ENCODE peak calls at places on chromosomes 1 and 21, in eight cellular contexts. C is NCI-H510A treated with DMSO at 0.1 percent for 48 hours; J is activated T-helper 1 cell treated with anti-CD3 and anti-CD28 coated beads, Interleukin-2, amount 50 U/mL, for 16 hours; P is T-helper 9 cell; U is PC-3; Y is NAMALWA; L is choroid plexus epithelial cell; H is neural crest cell. I is an unnamed sample.

GRCh38 chr1:221887091-221887746 is 145.3 kb upstream of the DUSP10 start:
- DNase-seq in P (no peak), U (peak), J (no peak), Y (no peak), H (no peak), L (peak), C (no peak), I (peak)

GRCh38 chr1:152049291-152050073 is 12.7 kb upstream of the S100A11 start:
- DNase-seq in J (no peak), L (peak), P (no peak), C (no peak), Y (no peak), H (no peak), U (peak), I (no peak)

GRCh38 chr1:241702436-241702835 is 50.4 kb downstream of the WDR64 start:
- DNase-seq in H (no peak), C (no peak), U (peak), P (no peak), J (no peak), L (peak), Y (no peak), I (no peak)

GRCh38 chr1:30511563-30512252 is 211.7 kb downstream of the MATN1 start:
- DNase-seq in H (no peak), P (no peak), C (no peak), J (no peak), U (peak), Y (no peak), L (peak), I (no peak)

GRCh38 chr1:63317007-63317813 is 5.2 kb upstream of the FOXD3 start:
- DNase-seq in Y (peak), C (peak), P (peak), U (peak), H (peak), J (no peak), L (peak), I (peak)

GRCh38 chr1:205261946-205262668 is 34.4 kb downstream of the TMCC2 start:
- DNase-seq in Y (no peak), U (no peak), L (peak), H (no peak), P (no peak), J (no peak), C (no peak), I (no peak)

GRCh38 chr1:244436336-244437102 is 15.2 kb downstream of the ADSS2 start:
- DNase-seq in Y (no peak), J (no peak), L (peak), P (no peak), U (peak), H (no peak), C (no peak), I (no peak)

GRCh38 chr1:155871390-155871789 is 12.0 kb downstream of the SYT11 start:
- DNase-seq in U (no peak), Y (no peak), H (no peak), P (no peak), L (peak), J (no peak), C (no peak), I (peak)

GRCh38 chr1:44361478-44361877 is 6.4 kb upstream of the ERI3 start:
- DNase-seq in Y (no peak), H (no peak), C (no peak), J (no peak), L (peak), P (no peak), U (peak), I (no peak)

GRCh38 chr1:54111624-54112023 is 41.2 kb downstream of the CDCP2 start:
- DNase-seq in H (no peak), L (no peak), P (no peak), C (no peak), U (no peak), Y (no peak), J (no peak), I (no peak)

GRCh38 chr21:42746593-42747266 is 93.3 kb downstream of the PDE9A start:
- DNase-seq in Y (no peak), U (no peak), P (peak), L (no peak), C (no peak), H (no peak), J (no peak), I (no peak)

GRCh38 chr1:119947468-119947867 is 51.2 kb upstream of the ADAM30 start:
- DNase-seq in L (peak), H (no peak), U (peak), C (no peak), J (no peak), P (no peak), Y (no peak), I (no peak)

GRCh38 chr1:174726167-174726879 is 273.4 kb upstream of the CACYBP start:
- DNase-seq in L (peak), C (peak), U (peak), Y (peak), P (no peak), J (no peak), H (no peak), I (no peak)

GRCh38 chr1:234135501-234135900 is 231.0 kb downstream of the SLC35F3 start:
- DNase-seq in Y (no peak), J (no peak), U (no peak), H (no peak), P (no peak), C (peak), L (no peak), I (no peak)

GRCh38 chr1:199551967-199552565 is 475.4 kb upstream of the NR5A2 start:
- DNase-seq in L (peak), J (no peak), U (peak), P (no peak), Y (peak), H (peak), C (peak), I (peak)

GRCh38 chr1:59081181-59081580 is 215.7 kb upstream of the FGGY start:
- DNase-seq in L (no peak), Y (no peak), P (no peak), C (no peak), J (no peak), U (no peak), H (no peak), I (no peak)

GRCh38 chr1:40841602-40842001 is 20.6 kb downstream of the CITED4 start:
- DNase-seq in J (no peak), U (no peak), L (no peak), P (no peak), Y (no peak), C (no peak), H (no peak), I (no peak)

GRCh38 chr1:243725846-243726245 is 124.2 kb downstream of the AKT3 start:
- DNase-seq in U (no peak), C (no peak), H (no peak), P (no peak), Y (no peak), L (no peak), J (no peak), I (no peak)

GRCh38 chr1:240084749-240085148 is 6.9 kb upstream of the FMN2 start:
- DNase-seq in U (no peak), P (no peak), L (no peak), J (no peak), C (no peak), Y (no peak), H (no peak), I (no peak)

GRCh38 chr1:30888391-30888790 is 20.2 kb downstream of the SDC3 start:
- DNase-seq in L (peak), P (no peak), Y (no peak), H (no peak), J (no peak), C (no peak), U (no peak), I (peak)

GRCh38 chr1:62050165-62050564 is 144.5 kb upstream of the L1TD1 start:
- DNase-seq in J (no peak), Y (no peak), U (no peak), P (no peak), L (peak), H (no peak), C (no peak), I (no peak)